ENCODE peak calls at places on chromosomes 4 and X, in ten cellular contexts. Y is GM23338, T is MM.1S, E is adrenal gland, X is lung, D is tibial nerve, K is breast epithelium, U is pancreas, B is IMR-90, W is upper lobe of left lung. S is an unnamed sample.
A peak's percentile ranks its signal among the peaks of the same experiment; 100 is the strongest.

GRCh38 chr4:55183926-55184599 is 58.7 kb upstream of the KDR start:
- DNase-seq in Y (peak; percentile 69), T (no peak), E (no peak), X (no peak), D (peak; percentile 32), K (peak; percentile 26), U (no peak), B (peak; percentile 97), W (peak; percentile 28), S (no peak)

GRCh38 chrX:19956923-19957322 is 33.9 kb downstream of the BCLAF3 start:
- DNase-seq in Y (no peak), T (no peak), E (no peak), X (no peak), D (peak; percentile 8), K (no peak), U (no peak), B (no peak), W (no peak), S (no peak)

GRCh38 chr4:183906736-183907651 is 1.9 kb downstream of the STOX2 start:
- DNase-seq in Y (peak; percentile 74), T (no peak), E (peak; percentile 54), X (no peak), D (no peak), K (no peak), U (peak; percentile 71), B (no peak), W (no peak), S (no peak)

GRCh38 chrX:119118780-119119395 is 8.7 kb downstream of the KIAA1210 start:
- DNase-seq in Y (peak; percentile 67), T (peak; percentile 41), E (peak; percentile 71), X (no peak), D (peak; percentile 51), K (no peak), U (no peak), B (peak; percentile 42), W (peak; percentile 22), S (peak; percentile 1)

GRCh38 chr4:174999407-174999806 is 81.2 kb downstream of the ADAM29 start:
- DNase-seq in Y (no peak), T (no peak), E (no peak), X (no peak), D (no peak), K (no peak), U (no peak), B (no peak), W (no peak), S (no peak)

GRCh38 chr4:39406763-39407583 is at the start of gene KLB:
- DNase-seq in Y (no peak), T (no peak), E (no peak), X (no peak), D (no peak), K (no peak), U (no peak), B (no peak), W (no peak), S (no peak)

GRCh38 chr4:81377231-81377630 is 94.5 kb downstream of the RASGEF1B start:
- DNase-seq in Y (no peak), T (no peak), E (no peak), X (no peak), D (no peak), K (no peak), U (no peak), B (no peak), W (no peak), S (no peak)

GRCh38 chr4:174365018-174365587 is 81.4 kb downstream of the CEP44 start:
- DNase-seq in Y (peak; percentile 63), T (peak; percentile 35), E (no peak), X (no peak), D (no peak), K (no peak), U (no peak), B (peak; percentile 38), W (no peak), S (no peak)

GRCh38 chrX:101385026-101385684 is 836 bp downstream of the BTK start:
- DNase-seq in Y (no peak), T (no peak), E (no peak), X (no peak), D (no peak), K (no peak), U (no peak), B (no peak), W (no peak), S (no peak)

GRCh38 chr4:172698256-172698655 is 470.4 kb upstream of the GALNT7 start:
- DNase-seq in Y (no peak), T (no peak), E (no peak), X (no peak), D (no peak), K (no peak), U (no peak), B (no peak), W (no peak), S (no peak)

GRCh38 chr4:150308824-150309472 is 230.7 kb downstream of the DCLK2 start:
- DNase-seq in Y (no peak), T (no peak), E (no peak), X (no peak), D (no peak), K (no peak), U (no peak), B (peak; percentile 80), W (no peak), S (no peak)

GRCh38 chr4:626201-627091 is 1.1 kb downstream of the PDE6B start:
- DNase-seq in Y (no peak), T (no peak), E (no peak), X (no peak), D (no peak), K (no peak), U (no peak), B (no peak), W (peak; percentile 17), S (no peak)

GRCh38 chr4:174119051-174119450 is 164.4 kb downstream of the FBXO8 start:
- DNase-seq in Y (no peak), T (no peak), E (no peak), X (no peak), D (no peak), K (no peak), U (no peak), B (peak; percentile 51), W (no peak), S (peak; percentile 19)

GRCh38 chr4:771464-771863 is 54.5 kb downstream of the CPLX1 start:
- DNase-seq in Y (no peak), T (no peak), E (no peak), X (no peak), D (no peak), K (no peak), U (peak; percentile 27), B (no peak), W (no peak), S (no peak)

GRCh38 chr4:3401436-3402171 is 40.2 kb upstream of the HGFAC start:
- DNase-seq in Y (no peak), T (no peak), E (peak; percentile 46), X (no peak), D (no peak), K (no peak), U (no peak), B (no peak), W (no peak), S (no peak)

GRCh38 chr4:114964016-114964415 is 149.4 kb downstream of the NDST4 start:
- DNase-seq in Y (no peak), T (no peak), E (no peak), X (no peak), D (no peak), K (no peak), U (no peak), B (no peak), W (no peak), S (no peak)

GRCh38 chr4:11614426-11614825 is 185.7 kb upstream of the HS3ST1 start:
- DNase-seq in Y (no peak), T (no peak), E (no peak), X (no peak), D (no peak), K (peak; percentile 37), U (no peak), B (peak; percentile 37), W (no peak), S (no peak)

GRCh38 chrX:147927220-147927619 is 15.5 kb downstream of the FMR1 start:
- DNase-seq in Y (no peak), T (no peak), E (no peak), X (no peak), D (no peak), K (no peak), U (no peak), B (no peak), W (no peak), S (no peak)
- TF ChIP-seq CTCF in Y (no peak), T (no peak), E (no peak), X (no peak), D (no peak), K (no peak), U (no peak), B (no peak), W (no peak), S (no peak)

DNA sequence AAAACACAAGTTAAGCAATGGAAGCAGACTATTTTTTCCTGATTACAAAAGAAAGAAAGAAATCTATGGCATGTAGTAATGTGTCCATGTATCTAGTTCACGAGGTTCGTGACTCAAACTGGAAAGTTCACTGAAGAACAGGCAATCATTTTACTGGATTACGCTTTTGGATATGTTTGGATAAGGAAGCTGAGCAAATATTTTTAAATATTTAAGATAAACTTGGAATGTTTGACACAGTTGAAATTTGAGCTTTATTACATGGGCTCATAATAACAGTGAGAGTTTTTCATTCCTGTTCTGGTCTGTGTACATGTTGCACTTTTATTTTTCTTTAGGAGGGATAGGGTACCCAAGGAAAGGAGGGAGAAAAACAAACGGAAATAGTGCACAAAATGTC is 244.2 kb upstream of the GK2 start:
- DNase-seq in Y (no peak), T (no peak), E (no peak), X (no peak), D (no peak), K (no peak), U (no peak), B (peak; percentile 82), W (no peak), S (no peak)
- H3K27ac ChIP-seq in Y (peak overlapping the region; percentile 56), T (no peak overlapping the region), E (no peak overlapping the region), X (no peak overlapping the region), D (no peak overlapping the region), K (no peak overlapping the region), U (peak overlapping the region; percentile 29), B (peak overlapping the region; percentile 61), W (no peak overlapping the region), S (peak overlapping the region; percentile 42)

GRCh38 chr4:36187723-36188333 is 56.5 kb downstream of the ARAP2 start:
- DNase-seq in Y (peak; percentile 63), T (peak; percentile 23), E (no peak), X (no peak), D (no peak), K (no peak), U (no peak), B (peak; percentile 33), W (no peak), S (no peak)
- H3K4me3 ChIP-seq in Y (no peak overlapping the region), T (no peak overlapping the region), E (no peak overlapping the region), X (no peak overlapping the region), D (no peak overlapping the region), K (no peak overlapping the region), U (no peak overlapping the region), B (no peak overlapping the region), W (no peak overlapping the region), S (no peak overlapping the region)

DNA sequence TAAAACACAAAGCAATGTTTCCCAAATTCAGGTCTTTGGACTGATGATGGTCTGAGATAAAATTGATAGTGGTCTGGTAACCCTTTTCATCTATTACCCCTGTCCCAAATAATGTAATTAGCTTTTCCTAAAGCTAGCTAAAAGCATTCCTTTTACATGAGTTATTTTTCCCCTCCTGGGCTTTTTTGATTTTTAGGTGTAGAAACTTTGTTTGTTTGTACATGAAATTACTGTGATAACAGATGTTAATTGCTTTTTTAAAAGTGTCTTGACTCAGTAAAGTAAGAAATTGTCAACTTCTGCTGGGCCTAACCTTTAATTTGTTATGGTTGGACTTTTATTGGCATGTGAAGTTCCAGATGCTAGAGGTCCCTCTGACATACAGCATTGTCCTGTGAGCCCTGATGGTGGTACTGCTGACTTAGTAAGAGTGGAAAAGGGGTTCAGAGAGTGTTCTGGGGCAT is 145.5 kb downstream of the ARHGAP10 start:
- DNase-seq in Y (no peak), T (no peak), E (no peak), X (no peak), D (no peak), K (no peak), U (no peak), B (no peak), W (no peak), S (no peak)
- TF ChIP-seq CTCF in Y (no peak), T (no peak), E (no peak), X (no peak), D (no peak), K (no peak), U (no peak), B (no peak), W (no peak), S (no peak)